ENCODE peak calls at places on chromosome 14, in four cellular contexts. V, J, I and F are unnamed samples.

GRCh38 chr14:24179961-24180726 is 8.3 kb downstream of the REC8 start:
- DNase-seq in V (peak), J (no peak), I (peak), F (no peak)

GRCh38 chr14:94691658-94692029 is 78.3 kb downstream of the GSC start:
- DNase-seq in V (no peak), J (no peak), I (peak), F (no peak)

GRCh38 chr14:52279405-52279804 is 11.9 kb downstream of the PTGDR start:
- DNase-seq in V (no peak), J (peak), I (peak), F (no peak)

GRCh38 chr14:73168274-73168673 is 32.0 kb downstream of the PSEN1 start:
- DNase-seq in V (no peak), J (no peak), I (no peak), F (no peak)

GRCh38 chr14:89078021-89078676 is 253.7 kb downstream of the TTC8 start:
- DNase-seq in V (no peak), J (no peak), I (no peak), F (no peak)

GRCh38 chr14:103122578-103123127 is 608 bp upstream of the TNFAIP2 start:
- DNase-seq in V (peak), J (no peak), I (peak), F (no peak)

GRCh38 chr14:31934767-31935266 is 142.3 kb upstream of the ARHGAP5 start:
- DNase-seq in V (peak), J (peak), I (peak), F (peak)

GRCh38 chr14:81323094-81323493 is 77.0 kb downstream of the STON2 start:
- DNase-seq in V (no peak), J (no peak), I (no peak), F (no peak)

GRCh38 chr14:99351166-99352007 is 79.4 kb upstream of the BCL11B start:
- DNase-seq in V (no peak), J (no peak), I (no peak), F (no peak)

GRCh38 chr14:32043624-32044023 is 33.5 kb upstream of the ARHGAP5 start:
- DNase-seq in V (no peak), J (no peak), I (no peak), F (no peak)

GRCh38 chr14:22081352-22081751 is 407.7 kb upstream of the OR4E1 start:
- DNase-seq in V (no peak), J (no peak), I (no peak), F (no peak)

GRCh38 chr14:75249251-75249957 is 29.2 kb upstream of the FOS start:
- DNase-seq in V (no peak), J (no peak), I (peak), F (no peak)

GRCh38 chr14:75250800-75251199 is 27.8 kb upstream of the FOS start:
- DNase-seq in V (no peak), J (no peak), I (no peak), F (no peak)

GRCh38 chr14:75252254-75252837 is 26.3 kb upstream of the FOS start:
- DNase-seq in V (peak), J (no peak), I (no peak), F (peak)

GRCh38 chr14:75247939-75248338 is 30.7 kb upstream of the FOS start:
- DNase-seq in V (no peak), J (no peak), I (no peak), F (no peak)

GRCh38 chr14:75249958-75250336 is 28.7 kb upstream of the FOS start:
- DNase-seq in V (no peak), J (no peak), I (no peak), F (no peak)
- H3K4me3 ChIP-seq in V (no peak), J (no peak), I (no peak), F (no peak)

GRCh38 chr14:34711808-34712712 is 2.3 kb downstream of the CFL2 start:
- DNase-seq in V (no peak), J (no peak), I (no peak), F (no peak)

GRCh38 chr14:34710744-34711143 is 3.6 kb downstream of the CFL2 start:
- DNase-seq in V (peak), J (no peak), I (peak), F (no peak)

GRCh38 chr14:34713122-34713680 is 1.2 kb downstream of the CFL2 start:
- DNase-seq in V (no peak), J (no peak), I (no peak), F (no peak)

GRCh38 chr14:34710006-34710405 is 4.4 kb downstream of the CFL2 start:
- DNase-seq in V (peak), J (no peak), I (no peak), F (no peak)

GRCh38 chr14:34711169-34711568 is 3.2 kb downstream of the CFL2 start:
- DNase-seq in V (peak), J (no peak), I (peak), F (no peak)
- H3K9ac ChIP-seq in V (no peak), J (no peak), I (no peak), F (no peak)

GRCh38 chr14:64943556-64943955 is 1.0 kb upstream of the GPX2 start:
- DNase-seq in V (no peak), J (no peak), I (no peak), F (peak)
- H3K27ac ChIP-seq in V (no peak), J (no peak), I (no peak), F (peak)

DNA sequence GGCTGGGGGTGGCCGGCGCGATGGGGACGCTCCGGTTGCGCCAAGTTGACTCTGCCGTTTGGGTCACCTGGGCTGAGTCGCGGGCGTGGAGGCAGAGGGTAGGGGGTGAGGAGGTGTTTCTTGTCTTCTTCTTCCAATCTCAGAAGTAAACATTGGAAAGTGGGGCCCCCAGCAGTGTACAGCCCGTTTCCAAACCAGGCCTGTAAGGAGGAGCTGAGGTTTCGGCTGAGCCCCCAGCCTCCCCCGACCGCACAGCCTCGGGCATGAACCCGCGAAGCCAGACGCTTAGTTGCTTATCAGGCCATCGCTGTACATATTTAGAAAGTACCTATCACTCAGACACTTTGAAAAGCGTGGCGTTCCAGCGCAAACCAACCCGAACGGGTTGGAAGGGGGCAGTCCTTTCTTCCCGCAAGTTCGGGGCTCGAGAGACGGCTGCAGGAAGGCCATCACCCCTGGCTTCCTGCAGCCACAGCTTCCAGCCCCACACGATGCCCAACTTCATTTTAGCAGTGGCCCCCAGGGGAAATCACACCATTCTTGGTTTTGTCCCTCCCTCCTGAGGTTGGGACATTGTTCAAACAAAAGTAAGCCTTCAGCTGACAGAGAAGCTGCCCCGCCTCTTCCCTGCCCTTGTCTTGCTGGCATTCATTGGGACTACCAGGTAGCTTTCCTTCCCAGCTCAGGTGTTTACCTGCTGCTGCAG is 164.1 kb downstream of the ZFP36L1 start:
- DNase-seq in V (no peak), J (peak), I (no peak), F (peak)
- H3K4me3 ChIP-seq in V (no peak), J (no peak), I (no peak), F (peak)

GRCh38 chr14:96246535-96246839 is 9.5 kb upstream of the BDKRB1 start:
- DNase-seq in V (no peak), J (peak), I (peak), F (no peak)
- H3K9ac ChIP-seq in V (no peak), J (no peak), I (no peak), F (no peak)

GRCh38 chr14:93318927-93319326 is 13.9 kb downstream of the BTBD7 start:
- DNase-seq in V (no peak), J (no peak), I (peak), F (no peak)

GRCh38 chr14:93319494-93319893 is 13.3 kb downstream of the BTBD7 start:
- DNase-seq in V (no peak), J (no peak), I (no peak), F (no peak)

GRCh38 chr14:93317200-93317599 is 15.6 kb downstream of the BTBD7 start:
- DNase-seq in V (no peak), J (no peak), I (no peak), F (no peak)

GRCh38 chr14:93316716-93317115 is 16.1 kb downstream of the BTBD7 start:
- DNase-seq in V (no peak), J (no peak), I (no peak), F (no peak)

DNA sequence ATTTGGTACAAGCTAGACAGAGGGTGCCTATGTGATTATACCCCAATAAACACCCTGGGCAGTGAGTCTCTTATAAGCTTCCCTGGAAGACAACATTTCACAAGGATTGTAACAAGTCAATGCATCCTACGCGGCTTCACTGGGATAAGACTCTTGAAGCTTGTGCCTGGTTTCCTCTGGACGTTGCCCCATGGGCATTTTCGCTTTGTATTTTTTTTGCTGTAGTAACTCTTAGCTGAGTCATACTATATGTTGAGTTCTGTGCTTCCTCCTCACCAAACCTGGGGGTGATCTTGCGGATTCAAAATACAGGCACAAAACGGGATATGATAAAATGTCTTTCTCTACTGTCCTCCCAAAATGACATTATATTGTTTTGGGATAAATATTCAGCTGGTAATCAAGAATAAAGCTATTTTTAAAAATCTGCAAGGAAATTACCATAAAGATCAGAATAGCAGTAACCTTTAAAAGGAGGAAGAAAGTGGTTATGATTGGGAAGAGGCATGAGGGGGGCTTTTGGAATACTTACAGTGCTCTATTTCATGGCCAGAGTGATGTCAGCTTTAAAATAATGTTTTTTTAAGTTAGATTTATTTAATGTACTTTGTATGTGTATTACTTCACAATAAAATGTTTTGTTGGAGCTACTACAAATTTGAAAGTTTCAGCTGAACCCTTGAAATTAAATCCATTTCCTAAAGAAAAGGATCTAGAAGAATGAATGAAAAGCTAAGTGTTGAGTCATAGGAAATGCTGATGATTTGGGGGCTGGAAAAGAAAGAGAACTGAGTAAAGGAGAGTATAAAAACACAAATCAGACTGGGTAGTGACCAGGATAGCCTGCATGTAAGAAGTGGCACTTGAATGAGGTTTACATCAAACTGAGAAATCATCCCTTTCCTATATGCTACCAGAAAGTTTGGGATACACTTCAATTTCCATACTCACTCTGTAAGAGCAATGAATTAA is 14.7 kb downstream of the BTBD7 start:
- DNase-seq in V (peak), J (peak), I (peak), F (no peak)
- H3K27ac ChIP-seq in V (peak), J (peak), I (peak), F (peak)

DNA sequence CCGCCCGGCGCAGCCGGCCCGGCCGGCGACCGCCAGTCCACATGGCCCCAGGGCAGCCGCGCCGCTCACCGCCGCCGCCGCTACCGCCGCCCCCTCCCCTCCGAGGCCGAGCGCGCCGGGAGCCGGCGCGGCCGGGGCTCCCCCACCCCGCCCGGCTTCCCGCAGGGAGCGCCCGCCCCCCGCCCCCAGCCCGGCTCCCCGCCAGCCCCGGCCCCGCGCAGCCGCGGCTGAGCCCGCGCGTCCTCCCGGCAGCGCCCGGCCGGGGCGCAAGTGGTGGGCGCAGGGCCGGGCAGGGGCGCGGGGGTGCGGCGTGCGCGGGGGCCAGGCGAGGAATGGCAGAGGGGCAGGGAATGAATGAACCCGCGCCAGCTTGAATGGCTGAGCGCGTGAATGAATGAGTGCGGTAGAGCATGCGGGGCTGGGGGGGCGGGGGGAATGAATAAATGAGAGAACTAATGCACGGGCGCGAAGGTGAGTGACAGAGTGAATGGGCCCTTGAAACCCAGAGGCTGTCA is at the start of gene BEGAIN:
- DNase-seq in V (no peak), J (no peak), I (no peak), F (no peak)
- H3K4me3 ChIP-seq in V (peak), J (peak), I (peak), F (peak)

GRCh38 chr14:105023144-105023543 is 2.3 kb upstream of the CDCA4 start:
- DNase-seq in V (peak), J (no peak), I (peak), F (no peak)
- H3K9ac ChIP-seq in V (no peak), J (no peak), I (no peak), F (no peak)

GRCh38 chr14:59699422-59699821 is 122.8 kb upstream of the CCDC175 start:
- DNase-seq in V (no peak), J (no peak), I (no peak), F (no peak)

GRCh38 chr14:59698793-59699192 is 122.2 kb upstream of the CCDC175 start:
- DNase-seq in V (no peak), J (no peak), I (peak), F (no peak)

GRCh38 chr14:59691266-59691665 is 114.7 kb upstream of the CCDC175 start:
- DNase-seq in V (no peak), J (no peak), I (no peak), F (no peak)

GRCh38 chr14:59690426-59690825 is 113.8 kb upstream of the CCDC175 start:
- DNase-seq in V (no peak), J (no peak), I (no peak), F (no peak)

GRCh38 chr14:59695198-59695597 is 118.6 kb upstream of the CCDC175 start:
- DNase-seq in V (no peak), J (no peak), I (no peak), F (no peak)
- H3K27ac ChIP-seq in V (no peak), J (no peak), I (no peak), F (no peak)